ENCODE peak calls at places on chromosomes 7 and 10, in six cellular contexts. T is OCI-LY7; O is RWPE1; K is mesothelial cell of epicardium; G is CD4-positive, alpha-beta T cell; D is cardiac fibroblast. C is an unnamed sample.

GRCh38 chr7:157523371-157523765 is 186.6 kb downstream of the DNAJB6 start:
- DNase-seq in D (no peak), G (peak), K (peak), O (no peak), T (no peak), C (no peak)

GRCh38 chr7:75623390-75624133 is 115.2 kb downstream of the HIP1 start:
- DNase-seq in T (no peak), D (peak), K (no peak), G (no peak), O (no peak), C (no peak)

GRCh38 chr7:28219793-28220192 is 39.2 kb upstream of the JAZF1 start:
- DNase-seq in D (no peak), O (no peak), T (no peak), G (no peak), K (no peak), C (no peak)

GRCh38 chr10:29772403-29772802 is 137.6 kb upstream of the SVIL start:
- DNase-seq in G (no peak), T (peak), K (no peak), D (no peak), O (no peak), C (no peak)

GRCh38 chr7:27173412-27174076 is 576 bp downstream of the HOXA10 start:
- DNase-seq in K (peak), T (no peak), D (no peak), G (peak), O (no peak), C (no peak)

GRCh38 chr7:151648429-151648828 is 128.7 kb upstream of the RHEB start:
- DNase-seq in O (no peak), T (no peak), D (no peak), K (no peak), G (no peak), C (no peak)

GRCh38 chr7:128035712-128036111 is 4.5 kb upstream of the LRRC4 start:
- DNase-seq in G (no peak), K (no peak), O (no peak), T (peak), D (no peak), C (no peak)

GRCh38 chr10:133357293-133358151 is at the start of gene FUOM:
- DNase-seq in T (peak), G (peak), K (peak), D (peak), O (peak), C (peak)

GRCh38 chr10:31133628-31134302 is 102.1 kb upstream of the ZNF438 start:
- DNase-seq in K (peak), T (peak), D (peak), O (peak), G (peak), C (peak)

GRCh38 chr7:5296627-5297226 is 14.0 kb downstream of the SLC29A4 start:
- DNase-seq in O (peak), K (peak), G (peak), D (no peak), T (peak), C (peak)

GRCh38 chr10:106132956-106133355 is 1031.5 kb downstream of the SORCS1 start:
- DNase-seq in D (no peak), K (no peak), O (no peak), G (no peak), T (no peak), C (no peak)

DNA sequence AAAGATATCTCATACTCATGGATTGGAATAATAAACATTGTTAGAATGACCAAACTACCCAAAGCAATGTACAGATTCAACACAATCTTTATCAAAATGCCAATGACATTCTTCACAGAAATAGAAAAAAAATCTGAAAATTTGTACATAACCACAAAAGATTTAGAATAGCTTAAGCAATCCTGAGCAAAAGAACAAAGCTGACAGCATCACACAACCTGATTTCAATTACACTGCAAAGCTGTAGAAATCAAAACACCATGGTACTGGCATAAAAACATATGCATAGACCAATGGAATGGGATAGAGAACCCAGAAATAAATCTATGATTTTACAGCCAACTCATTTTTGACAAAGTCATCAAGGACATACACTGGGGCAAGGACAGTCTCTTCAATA is 130.0 kb upstream of the TMEM72 start:
- DNase-seq in K (no peak), D (no peak), T (no peak), G (no peak), O (no peak), C (no peak)
- TF ChIP-seq CTCF in K (no peak), D (no peak), T (no peak), G (no peak), O (no peak), C (no peak)

GRCh38 chr7:138979226-138979979 is 1.8 kb downstream of the KIAA1549 start:
- DNase-seq in T (no peak), O (no peak), K (no peak), D (peak), G (no peak), C (no peak)
- TF ChIP-seq CTCF in T (no peak), O (no peak), K (no peak), D (no peak), G (no peak), C (no peak)

GRCh38 chr10:22852712-22853353 is 75.0 kb upstream of the ARMC3 start:
- DNase-seq in T (no peak), D (no peak), G (no peak), O (no peak), K (no peak), C (no peak)

GRCh38 chr10:22856444-22857074 is 71.3 kb upstream of the ARMC3 start:
- DNase-seq in T (no peak), G (no peak), O (no peak), D (no peak), K (no peak), C (no peak)

GRCh38 chr10:22853906-22854447 is 73.9 kb upstream of the ARMC3 start:
- DNase-seq in D (no peak), G (no peak), O (no peak), T (no peak), K (no peak), C (no peak)

GRCh38 chr10:22851865-22852239 is 76.0 kb upstream of the ARMC3 start:
- DNase-seq in K (no peak), G (no peak), D (no peak), O (peak), T (no peak), C (no peak)

GRCh38 chr10:22854935-22855421 is 72.9 kb upstream of the ARMC3 start:
- DNase-seq in K (no peak), D (peak), T (no peak), G (no peak), O (no peak), C (no peak)
- TF ChIP-seq CTCF in K (no peak), D (peak), T (no peak), G (no peak), O (no peak), C (no peak)

DNA sequence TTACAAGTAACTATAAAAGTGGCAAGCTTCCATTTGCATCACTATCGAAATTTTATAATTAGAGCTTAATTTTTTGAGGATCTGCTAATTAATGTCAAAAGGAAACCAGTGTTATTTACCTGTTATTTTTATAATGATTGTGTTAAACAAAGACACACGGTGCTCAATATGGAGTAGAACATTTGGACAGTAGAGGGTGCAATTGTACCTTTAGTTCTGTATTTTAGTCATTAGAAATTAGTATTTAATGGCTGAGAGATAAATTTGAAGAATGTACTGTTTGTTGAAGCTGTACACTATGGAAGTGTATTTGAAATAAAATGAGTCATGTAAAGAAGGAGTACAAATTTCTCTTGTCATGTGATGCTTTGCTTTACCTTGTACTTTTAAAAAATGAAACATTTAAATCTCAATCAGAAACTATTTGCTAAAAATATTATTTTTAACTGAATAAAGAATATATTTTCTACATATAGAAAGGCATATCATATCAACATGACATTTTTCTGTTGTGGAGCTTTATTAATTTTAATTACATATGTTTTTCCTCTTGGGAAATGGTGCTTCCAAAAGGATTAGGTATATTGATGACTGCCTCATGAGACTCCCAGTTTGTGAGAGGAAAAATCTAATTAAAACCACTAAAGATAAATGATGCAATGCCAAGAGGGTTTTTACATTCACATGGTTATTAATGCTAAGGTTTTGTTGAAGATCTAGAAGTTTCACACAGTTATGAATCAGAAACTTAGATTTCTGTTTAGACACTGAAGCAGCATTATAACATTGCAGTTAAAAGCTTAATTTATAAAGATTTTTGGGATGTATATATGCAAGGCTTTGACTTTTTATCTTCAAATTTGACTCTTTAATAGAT is 10.4 kb upstream of the PRKG1 start:
- DNase-seq in T (peak), D (peak), G (no peak), O (peak), K (no peak), C (no peak)
- TF ChIP-seq CTCF in T (peak), D (peak), G (no peak), O (peak), K (peak), C (peak)

GRCh38 chr10:1962025-1962424 is 224.7 kb upstream of the ADARB2 start:
- DNase-seq in T (no peak), K (no peak), D (no peak), G (no peak), O (no peak), C (no peak)
- TF ChIP-seq CTCF in T (peak), K (no peak), D (no peak), G (no peak), O (no peak), C (no peak)

GRCh38 chr7:87926581-87927461 is 7.2 kb upstream of the ADAM22 start:
- DNase-seq in D (peak), K (no peak), G (no peak), O (no peak), T (peak), C (peak)
- TF ChIP-seq CTCF in D (no peak), K (no peak), G (no peak), O (no peak), T (peak), C (peak)

GRCh38 chr10:59719374-59719773 is 9.7 kb upstream of the SLC16A9 start:
- DNase-seq in G (no peak), K (no peak), O (no peak), T (no peak), D (no peak), C (no peak)
- TF ChIP-seq CTCF in G (no peak), K (peak), O (no peak), T (peak), D (no peak), C (no peak)